ENCODE peak calls at places on chromosomes 12 and 14, in eight cellular contexts. W is heart left ventricle, F is cardiac muscle cell, D is PC-3, L is heart right ventricle, J is mammary epithelial cell, U is SJSA1, T is ovary. B is an unnamed sample.

GRCh38 chr12:53532026-53532425 is 24.7 kb upstream of the NPFF start:
- DNase-seq in U (no peak), L (no peak), D (no peak), F (no peak), T (no peak), J (no peak), W (no peak), B (no peak)

GRCh38 chr12:15423629-15424028 is 101.3 kb downstream of the PTPRO start:
- DNase-seq in F (no peak), J (peak; percentile 18), D (no peak), U (no peak), L (no peak), W (no peak), T (no peak), B (no peak)

GRCh38 chr12:59059401-59059935 is 139.2 kb upstream of the LRIG3 start:
- DNase-seq in F (no peak), T (no peak), J (no peak), L (no peak), W (no peak), D (no peak), U (no peak), B (no peak)

GRCh38 chr12:53207042-53207441 is at the start of gene ITGB7:
- DNase-seq in D (no peak), U (no peak), W (no peak), L (no peak), T (no peak), F (no peak), J (no peak), B (peak; percentile 47)

GRCh38 chr14:84493779-84494178 is 1036.2 kb upstream of the FLRT2 start:
- DNase-seq in W (no peak), U (no peak), F (no peak), T (no peak), L (no peak), D (no peak), J (no peak), B (no peak)

GRCh38 chr12:105281694-105282049 is 45.7 kb upstream of the APPL2 start:
- DNase-seq in W (no peak), L (no peak), U (no peak), T (no peak), J (no peak), D (peak; percentile 32), F (no peak), B (no peak)

GRCh38 chr12:42426733-42427132 is 100.8 kb downstream of the PPHLN1 start:
- DNase-seq in L (no peak), T (no peak), F (no peak), D (peak; percentile 74), W (no peak), U (no peak), J (peak; percentile 49), B (no peak)

GRCh38 chr14:85214471-85214870 is 315.5 kb upstream of the FLRT2 start:
- DNase-seq in J (peak; percentile 87), F (no peak), L (no peak), U (no peak), D (peak; percentile 48), T (no peak), W (no peak), B (no peak)

GRCh38 chr14:21940887-21941855 is 267.6 kb upstream of the OR4E1 start:
- DNase-seq in F (peak; percentile 56), U (no peak), J (peak; percentile 14), L (no peak), D (peak; percentile 45), T (no peak), W (no peak), B (peak; percentile 14)

GRCh38 chr12:19683178-19683927 is 244.1 kb downstream of the AEBP2 start:
- DNase-seq in J (no peak), F (no peak), D (peak; percentile 60), W (no peak), T (no peak), L (no peak), U (no peak), B (no peak)

GRCh38 chr14:33532581-33532980 is 418.3 kb downstream of the EGLN3 start:
- DNase-seq in U (no peak), D (no peak), W (no peak), T (no peak), J (no peak), L (no peak), F (no peak), B (no peak)

GRCh38 chr12:122847516-122847836 is 12.2 kb downstream of the HIP1R start:
- DNase-seq in U (no peak), F (no peak), L (no peak), W (no peak), D (no peak), T (no peak), J (no peak), B (no peak)

GRCh38 chr12:95721320-95721719 is 69.2 kb downstream of the NTN4 start:
- DNase-seq in U (no peak), W (no peak), T (no peak), L (no peak), F (no peak), J (peak; percentile 71), D (peak; percentile 16), B (no peak)

GRCh38 chr12:125346361-125346760 is 281.1 kb downstream of the AACS start:
- DNase-seq in T (no peak), W (no peak), U (no peak), F (no peak), D (peak; percentile 11), L (no peak), J (no peak), B (no peak)

GRCh38 chr12:28017126-28017872 is 44.8 kb upstream of the PTHLH start:
- DNase-seq in T (no peak), J (peak; percentile 39), L (no peak), D (no peak), U (no peak), W (no peak), F (no peak), B (no peak)

GRCh38 chr14:94011795-94012194 is 14.3 kb upstream of the OTUB2 start:
- DNase-seq in U (no peak), W (no peak), L (no peak), F (peak; percentile 52), T (no peak), J (peak; percentile 21), D (no peak), B (no peak)

GRCh38 chr12:50441763-50442162 is 41.1 kb downstream of the LARP4 start:
- DNase-seq in F (no peak), L (no peak), D (no peak), T (no peak), U (no peak), J (no peak), W (no peak), B (no peak)

GRCh38 chr12:88202500-88202899 is 60.4 kb downstream of the TMTC3 start:
- DNase-seq in J (no peak), D (no peak), L (no peak), U (no peak), T (no peak), F (no peak), W (no peak), B (no peak)

GRCh38 chr14:74852922-74853530 is 22.9 kb downstream of the PROX2 start:
- DNase-seq in U (no peak), T (no peak), J (no peak), W (no peak), F (no peak), L (no peak), D (no peak), B (no peak)

GRCh38 chr12:119594772-119595445 is 1.3 kb downstream of the TMEM233 start:
- DNase-seq in J (no peak), W (peak; percentile 53), T (peak; percentile 25), L (peak; percentile 24), F (peak; percentile 2), D (no peak), U (no peak), B (no peak)

GRCh38 chr14:24607635-24608492 is 1.6 kb downstream of the GZMH start:
- DNase-seq in L (no peak), W (no peak), D (no peak), F (no peak), T (no peak), J (no peak), U (no peak), B (no peak)
- H3K4me1 ChIP-seq in L (no peaks in the 10 kb centered on the region), W (no peaks in the 10 kb centered on the region), D (no peaks in the 10 kb centered on the region), F (no peaks in the 10 kb centered on the region), T (no peaks in the 10 kb centered on the region), J (peaks cover 12% of the 10 kb centered on the region), U (no peaks in the 10 kb centered on the region), B (peaks cover 2% of the 10 kb centered on the region)

DNA sequence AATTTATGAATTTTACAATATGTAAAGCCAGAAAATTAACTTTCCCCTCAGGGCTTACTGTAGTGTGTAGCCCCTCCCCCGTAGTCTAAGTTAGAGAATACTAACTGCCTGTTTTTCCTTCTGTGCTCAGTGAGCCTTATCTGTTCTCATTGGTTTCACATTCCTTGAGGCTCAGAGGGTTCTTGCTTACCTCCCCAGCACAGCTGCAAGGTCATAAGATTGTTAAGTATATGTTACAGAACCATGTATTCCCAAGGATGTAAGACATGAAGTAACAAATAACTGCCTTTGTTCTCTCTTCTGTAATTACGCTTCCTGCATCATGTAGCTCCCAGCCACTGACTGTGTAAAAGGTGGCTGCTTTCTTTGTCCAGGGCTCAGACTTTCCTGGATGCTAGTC is 1351.1 kb downstream of the TMEM121 start:
- DNase-seq in F (no peak), U (no peak), T (no peak), J (no peak), D (no peak), W (no peak), L (no peak), B (no peak)
- H3K9me3 ChIP-seq in F (no peaks in the 10 kb centered on the region), U (no peaks in the 10 kb centered on the region), T (no peaks in the 10 kb centered on the region), J (no peaks in the 10 kb centered on the region), D (no peaks in the 10 kb centered on the region), W (no peaks in the 10 kb centered on the region), L (no peaks in the 10 kb centered on the region), B (no peaks in the 10 kb centered on the region)

GRCh38 chr14:20164462-20164861 is 25.8 kb downstream of the OR4N5 start:
- DNase-seq in W (no peak), J (no peak), T (no peak), L (no peak), F (no peak), D (no peak), U (no peak), B (no peak)

GRCh38 chr14:20167091-20167490 is 23.6 kb upstream of the OR11G2 start:
- DNase-seq in U (no peak), J (no peak), L (no peak), T (no peak), W (no peak), F (no peak), D (no peak), B (no peak)
- H3K4me1 ChIP-seq in U (no peaks in the 10 kb centered on the region), J (no peaks in the 10 kb centered on the region), L (no peaks in the 10 kb centered on the region), T (no peaks in the 10 kb centered on the region), W (no peaks in the 10 kb centered on the region), F (no peaks in the 10 kb centered on the region), D (peaks cover 4% of the 10 kb centered on the region), B (no peaks in the 10 kb centered on the region)

GRCh38 chr14:106844608-106845285 is 1318.4 kb downstream of the TMEM121 start:
- DNase-seq in W (peak; percentile 73), J (peak; percentile 49), D (peak; percentile 51), U (no peak), T (peak; percentile 82), F (no peak), L (peak; percentile 68), B (peak; percentile 45)

GRCh38 chr14:106842687-106843086 is 1316.3 kb downstream of the TMEM121 start:
- DNase-seq in D (peak; percentile 34), T (peak; percentile 44), U (no peak), F (no peak), J (no peak), W (no peak), L (no peak), B (no peak)

GRCh38 chr14:106841701-106842100 is 1315.3 kb downstream of the TMEM121 start:
- DNase-seq in L (no peak), F (no peak), T (no peak), U (no peak), D (peak; percentile 64), W (no peak), J (peak; percentile 76), B (no peak)

GRCh38 chr14:106843951-106844483 is 1317.6 kb downstream of the TMEM121 start:
- DNase-seq in W (peak; percentile 28), F (no peak), J (peak; percentile 66), D (peak; percentile 57), U (no peak), T (peak; percentile 55), L (peak; percentile 19), B (no peak)

GRCh38 chr14:106843376-106843775 is 1317.0 kb downstream of the TMEM121 start:
- DNase-seq in W (no peak), L (no peak), U (no peak), D (no peak), T (no peak), J (no peak), F (no peak), B (no peak)
- H3K9me3 ChIP-seq in W (no peaks in the 10 kb centered on the region), L (no peaks in the 10 kb centered on the region), U (no peaks in the 10 kb centered on the region), D (no peaks in the 10 kb centered on the region), T (no peaks in the 10 kb centered on the region), J (no peaks in the 10 kb centered on the region), F (peaks cover 3% of the 10 kb centered on the region), B (no peaks in the 10 kb centered on the region)